ENCODE peak calls at places on chromosome 4, in six cellular contexts. One of them, this sample, is unnamed. For H3K36me3 and H3K4me1, the result is how much of the 10 kb centered on the place peaks cover.

GRCh38 chr4:48781968-48782367 is 1.9 kb upstream of the FRYL start:
- DNase-seq in colonic mucosa: no peak
- DNase-seq in aorta: no peak
- DNase-seq in endodermal cell: no peak
- DNase-seq in kidney: no peak
- DNase-seq in breast epithelium: no peak
- DNase-seq in this sample: no peak

GRCh38 chr4:163528618-163529017 is 34.1 kb downstream of the TMA16 start:
- DNase-seq in colonic mucosa: no peak
- DNase-seq in aorta: no peak
- DNase-seq in endodermal cell: no peak
- DNase-seq in kidney: no peak
- DNase-seq in breast epithelium: no peak
- DNase-seq in this sample: no peak

GRCh38 chr4:183430317-183430986 is 14.0 kb upstream of the CDKN2AIP start:
- DNase-seq in colonic mucosa: peak
- DNase-seq in aorta: no peak
- DNase-seq in endodermal cell: peak
- DNase-seq in kidney: no peak
- DNase-seq in breast epithelium: no peak
- DNase-seq in this sample: no peak

GRCh38 chr4:129446074-129446473 is 350.1 kb downstream of the C4orf33 start:
- DNase-seq in colonic mucosa: no peak
- DNase-seq in aorta: no peak
- DNase-seq in endodermal cell: peak
- DNase-seq in kidney: peak
- DNase-seq in breast epithelium: no peak
- DNase-seq in this sample: peak

GRCh38 chr4:150078996-150079581 is 844 bp downstream of the DCLK2 start:
- DNase-seq in colonic mucosa: peak
- DNase-seq in aorta: peak
- DNase-seq in endodermal cell: peak
- DNase-seq in kidney: peak
- DNase-seq in breast epithelium: no peak
- DNase-seq in this sample: peak

GRCh38 chr4:148214529-148215166 is 227.6 kb downstream of the NR3C2 start:
- DNase-seq in colonic mucosa: no peak
- DNase-seq in aorta: peak
- DNase-seq in endodermal cell: no peak
- DNase-seq in kidney: peak
- DNase-seq in breast epithelium: peak
- DNase-seq in this sample: no peak

GRCh38 chr4:122614621-122615020 is 6.2 kb downstream of the IL21 start:
- DNase-seq in colonic mucosa: no peak
- DNase-seq in aorta: no peak
- DNase-seq in endodermal cell: no peak
- DNase-seq in kidney: no peak
- DNase-seq in breast epithelium: no peak
- DNase-seq in this sample: no peak

GRCh38 chr4:164440196-164440595 is 313.7 kb upstream of the SMIM31 start:
- DNase-seq in colonic mucosa: no peak
- DNase-seq in aorta: no peak
- DNase-seq in endodermal cell: no peak
- DNase-seq in kidney: no peak
- DNase-seq in breast epithelium: no peak
- DNase-seq in this sample: no peak

GRCh38 chr4:103026868-103027267 is 7.4 kb upstream of the SLC9B1 start:
- DNase-seq in colonic mucosa: no peak
- DNase-seq in aorta: no peak
- DNase-seq in endodermal cell: no peak
- DNase-seq in kidney: no peak
- DNase-seq in breast epithelium: no peak
- DNase-seq in this sample: no peak

GRCh38 chr4:26105815-26106699 is 192.0 kb downstream of the SMIM20 start:
- DNase-seq in colonic mucosa: no peak
- DNase-seq in aorta: no peak
- DNase-seq in endodermal cell: no peak
- DNase-seq in kidney: no peak
- DNase-seq in breast epithelium: no peak
- DNase-seq in this sample: no peak

GRCh38 chr4:38983756-38984647 is 48.2 kb downstream of the TMEM156 start:
- DNase-seq in colonic mucosa: no peak
- DNase-seq in aorta: no peak
- DNase-seq in endodermal cell: no peak
- DNase-seq in kidney: no peak
- DNase-seq in breast epithelium: no peak
- DNase-seq in this sample: no peak

GRCh38 chr4:176539785-176540175 is 220.0 kb downstream of the SPCS3 start:
- DNase-seq in colonic mucosa: no peak
- DNase-seq in aorta: no peak
- DNase-seq in endodermal cell: no peak
- DNase-seq in kidney: no peak
- DNase-seq in breast epithelium: no peak
- DNase-seq in this sample: no peak

GRCh38 chr4:142353149-142353738 is 492.9 kb downstream of the INPP4B start:
- DNase-seq in colonic mucosa: no peak
- DNase-seq in aorta: no peak
- DNase-seq in endodermal cell: no peak
- DNase-seq in kidney: no peak
- DNase-seq in breast epithelium: no peak
- DNase-seq in this sample: no peak

GRCh38 chr4:163693211-163693610 is 198.7 kb downstream of the TMA16 start:
- DNase-seq in colonic mucosa: no peak
- DNase-seq in aorta: no peak
- DNase-seq in endodermal cell: no peak
- DNase-seq in kidney: no peak
- DNase-seq in breast epithelium: no peak
- DNase-seq in this sample: no peak

GRCh38 chr4:15117270-15117946 is 115.1 kb downstream of the CPEB2 start:
- DNase-seq in colonic mucosa: no peak
- DNase-seq in aorta: no peak
- DNase-seq in endodermal cell: no peak
- DNase-seq in kidney: no peak
- DNase-seq in breast epithelium: no peak
- DNase-seq in this sample: no peak

GRCh38 chr4:70190579-70190978 is 4.9 kb upstream of the ODAM start:
- DNase-seq in colonic mucosa: no peak
- DNase-seq in aorta: no peak
- DNase-seq in endodermal cell: no peak
- DNase-seq in kidney: no peak
- DNase-seq in breast epithelium: no peak
- DNase-seq in this sample: no peak

GRCh38 chr4:156322592-156322991 is 368.9 kb upstream of the CTSO start:
- DNase-seq in colonic mucosa: no peak
- DNase-seq in aorta: no peak
- DNase-seq in endodermal cell: no peak
- DNase-seq in kidney: no peak
- DNase-seq in breast epithelium: no peak
- DNase-seq in this sample: no peak

GRCh38 chr4:174210952-174211490 is 72.4 kb downstream of the FBXO8 start:
- DNase-seq in colonic mucosa: no peak
- DNase-seq in aorta: no peak
- DNase-seq in endodermal cell: no peak
- DNase-seq in kidney: no peak
- DNase-seq in breast epithelium: no peak
- DNase-seq in this sample: no peak

GRCh38 chr4:127383666-127384065 is 249.1 kb upstream of the INTU start:
- DNase-seq in colonic mucosa: no peak
- DNase-seq in aorta: no peak
- DNase-seq in endodermal cell: no peak
- DNase-seq in kidney: no peak
- DNase-seq in breast epithelium: no peak
- DNase-seq in this sample: no peak

GRCh38 chr4:121952290-121952689 is 430 bp upstream of the TRPC3 start:
- DNase-seq in colonic mucosa: no peak
- DNase-seq in aorta: no peak
- DNase-seq in endodermal cell: no peak
- DNase-seq in kidney: no peak
- DNase-seq in breast epithelium: no peak
- DNase-seq in this sample: no peak

GRCh38 chr4:96149911-96150310 is 310.0 kb downstream of the PDHA2 start:
- DNase-seq in colonic mucosa: no peak
- DNase-seq in aorta: no peak
- DNase-seq in endodermal cell: no peak
- DNase-seq in kidney: no peak
- DNase-seq in breast epithelium: no peak
- DNase-seq in this sample: no peak

GRCh38 chr4:153976954-153977353 is 188.1 kb upstream of the SFRP2 start:
- DNase-seq in colonic mucosa: no peak
- DNase-seq in aorta: no peak
- DNase-seq in endodermal cell: no peak
- DNase-seq in kidney: no peak
- DNase-seq in breast epithelium: no peak
- DNase-seq in this sample: no peak

GRCh38 chr4:53346920-53347852 is 18.7 kb downstream of the SCFD2 start:
- DNase-seq in colonic mucosa: no peak
- DNase-seq in aorta: no peak
- DNase-seq in endodermal cell: no peak
- DNase-seq in kidney: no peak
- DNase-seq in breast epithelium: no peak
- DNase-seq in this sample: no peak
- H3K36me3 ChIP-seq in colonic mucosa: under half
- H3K36me3 ChIP-seq in aorta: under half
- H3K36me3 ChIP-seq in endodermal cell: under half
- H3K36me3 ChIP-seq in kidney: under half
- H3K36me3 ChIP-seq in breast epithelium: under half
- H3K36me3 ChIP-seq in this sample: under half

GRCh38 chr4:2552806-2553205 is 16.4 kb downstream of the FAM193A start:
- DNase-seq in colonic mucosa: no peak
- DNase-seq in aorta: no peak
- DNase-seq in endodermal cell: no peak
- DNase-seq in kidney: peak
- DNase-seq in breast epithelium: no peak
- DNase-seq in this sample: peak
- H3K4me1 ChIP-seq in colonic mucosa: under half
- H3K4me1 ChIP-seq in aorta: under half
- H3K4me1 ChIP-seq in endodermal cell: under half
- H3K4me1 ChIP-seq in kidney: under half
- H3K4me1 ChIP-seq in breast epithelium: under half
- H3K4me1 ChIP-seq in this sample: under half

GRCh38 chr4:3212391-3213100 is 36.4 kb upstream of the MSANTD1 start:
- DNase-seq in colonic mucosa: no peak
- DNase-seq in aorta: no peak
- DNase-seq in endodermal cell: no peak
- DNase-seq in kidney: peak
- DNase-seq in breast epithelium: no peak
- DNase-seq in this sample: no peak

GRCh38 chr4:3213661-3214250 is 35.2 kb upstream of the MSANTD1 start:
- DNase-seq in colonic mucosa: no peak
- DNase-seq in aorta: no peak
- DNase-seq in endodermal cell: no peak
- DNase-seq in kidney: peak
- DNase-seq in breast epithelium: no peak
- DNase-seq in this sample: peak

GRCh38 chr4:3213101-3213416 is 35.9 kb upstream of the MSANTD1 start:
- DNase-seq in colonic mucosa: no peak
- DNase-seq in aorta: no peak
- DNase-seq in endodermal cell: no peak
- DNase-seq in kidney: no peak
- DNase-seq in breast epithelium: no peak
- DNase-seq in this sample: no peak

GRCh38 chr4:3210467-3210866 is 38.5 kb upstream of the MSANTD1 start:
- DNase-seq in colonic mucosa: no peak
- DNase-seq in aorta: no peak
- DNase-seq in endodermal cell: no peak
- DNase-seq in kidney: peak
- DNase-seq in breast epithelium: no peak
- DNase-seq in this sample: no peak

DNA sequence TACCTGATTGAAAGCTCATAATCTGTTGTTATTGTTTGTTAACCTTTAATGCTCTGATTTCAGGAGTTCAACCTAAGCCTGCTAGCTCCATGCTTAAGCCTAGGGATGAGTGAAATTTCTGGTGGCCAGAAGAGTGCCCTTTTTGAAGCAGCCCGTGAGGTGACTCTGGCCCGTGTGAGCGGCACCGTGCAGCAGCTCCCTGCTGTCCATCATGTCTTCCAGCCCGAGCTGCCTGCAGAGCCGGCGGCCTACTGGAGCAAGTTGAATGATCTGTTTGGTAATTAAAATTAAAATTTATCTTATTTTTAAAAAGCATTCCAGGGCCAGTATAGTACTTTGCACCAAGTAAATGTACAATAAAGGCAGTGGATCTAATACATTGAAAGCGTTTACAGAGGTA is 37.1 kb upstream of the MSANTD1 start:
- DNase-seq in colonic mucosa: no peak
- DNase-seq in aorta: no peak
- DNase-seq in endodermal cell: no peak
- DNase-seq in kidney: no peak
- DNase-seq in breast epithelium: no peak
- DNase-seq in this sample: no peak
- H3K36me3 ChIP-seq in colonic mucosa: under half
- H3K36me3 ChIP-seq in aorta: under half
- H3K36me3 ChIP-seq in endodermal cell: half or more
- H3K36me3 ChIP-seq in kidney: under half
- H3K36me3 ChIP-seq in breast epithelium: under half
- H3K36me3 ChIP-seq in this sample: half or more

DNA sequence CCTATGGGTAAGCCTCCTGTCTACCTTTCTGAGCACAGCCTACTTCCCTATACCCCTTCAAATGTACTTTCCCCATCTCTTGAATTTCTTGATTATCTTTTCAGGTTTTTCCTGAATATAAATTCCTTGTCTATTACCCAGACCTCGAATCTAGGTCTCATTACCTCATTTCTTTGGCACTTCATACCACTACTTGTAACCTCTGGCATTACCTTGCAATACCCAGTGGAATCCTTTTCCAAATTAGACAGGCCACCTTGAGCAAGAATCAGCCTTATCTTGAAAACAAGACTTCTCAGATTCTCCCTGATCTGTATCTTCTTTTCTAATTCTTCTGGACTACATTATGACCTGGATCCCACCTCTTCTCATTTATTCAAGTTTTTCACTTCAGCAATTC is 275.4 kb upstream of the HS3ST1 start:
- DNase-seq in colonic mucosa: no peak
- DNase-seq in aorta: no peak
- DNase-seq in endodermal cell: no peak
- DNase-seq in kidney: no peak
- DNase-seq in breast epithelium: no peak
- DNase-seq in this sample: no peak
- H3K4me1 ChIP-seq in colonic mucosa: under half
- H3K4me1 ChIP-seq in aorta: under half
- H3K4me1 ChIP-seq in endodermal cell: under half
- H3K4me1 ChIP-seq in kidney: under half
- H3K4me1 ChIP-seq in breast epithelium: under half
- H3K4me1 ChIP-seq in this sample: under half

DNA sequence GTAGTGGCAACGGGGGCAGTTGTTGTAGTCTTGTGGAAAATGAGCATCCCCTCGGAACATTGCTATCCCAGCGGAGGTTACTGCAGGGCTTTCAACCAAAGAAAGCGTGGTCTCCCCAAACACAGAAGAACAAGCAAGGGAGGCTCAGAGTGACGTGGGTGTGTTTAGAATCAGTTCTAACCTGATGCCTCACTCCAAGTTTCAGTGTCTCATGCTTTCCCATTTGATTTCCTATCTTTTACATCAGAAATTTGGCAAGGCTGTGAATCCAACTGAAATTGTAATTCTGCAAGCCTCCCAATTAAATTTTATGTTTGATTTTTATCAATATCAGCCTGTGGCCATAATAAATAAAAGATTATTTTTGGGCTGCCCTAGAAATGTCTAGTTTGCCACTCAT is 156.1 kb upstream of the LNX1 start:
- DNase-seq in colonic mucosa: no peak
- DNase-seq in aorta: no peak
- DNase-seq in endodermal cell: no peak
- DNase-seq in kidney: no peak
- DNase-seq in breast epithelium: no peak
- DNase-seq in this sample: no peak
- H3K36me3 ChIP-seq in colonic mucosa: under half
- H3K36me3 ChIP-seq in aorta: under half
- H3K36me3 ChIP-seq in endodermal cell: under half
- H3K36me3 ChIP-seq in kidney: under half
- H3K36me3 ChIP-seq in breast epithelium: under half
- H3K36me3 ChIP-seq in this sample: under half